ENCODE peak calls at places on chromosomes 5 and 9, in five cellular contexts. E is H9, Z is astrocyte, C is OCI-LY7, M is HCT116. L is an unnamed sample.

GRCh38 chr9:35203531-35203930 is 41.7 kb downstream of the UNC13B start:
- DNase-seq in E (no peak), Z (no peak), C (peak; percentile 5), M (no peak), L (no peak)

GRCh38 chr9:16639644-16640043 is 230.8 kb downstream of the BNC2 start:
- DNase-seq in E (no peak), Z (no peak), C (no peak), M (no peak), L (no peak)

GRCh38 chr5:151724360-151724759 is 34.1 kb downstream of the ATOX1 start:
- DNase-seq in E (no peak), Z (no peak), C (no peak), M (no peak), L (no peak)

GRCh38 chr9:86041331-86041741 is 58.0 kb downstream of the GOLM1 start:
- DNase-seq in E (no peak), Z (peak; percentile 63), C (no peak), M (no peak), L (no peak)

GRCh38 chr5:6291961-6292360 is 86.4 kb downstream of the MED10 start:
- DNase-seq in E (peak; percentile 41), Z (no peak), C (peak; percentile 28), M (peak; percentile 12), L (peak; percentile 64)

GRCh38 chr9:94921072-94921471 is 194.6 kb downstream of the AOPEP start:
- DNase-seq in E (no peak), Z (peak; percentile 88), C (no peak), M (no peak), L (peak; percentile 56)

GRCh38 chr5:68303754-68304420 is 88.3 kb downstream of the PIK3R1 start:
- DNase-seq in E (no peak), Z (no peak), C (no peak), M (no peak), L (no peak)

GRCh38 chr5:60487466-60487865 is 212.5 kb downstream of the DEPDC1B start:
- DNase-seq in E (no peak), Z (peak; percentile 33), C (no peak), M (no peak), L (peak; percentile 38)

GRCh38 chr5:167244583-167244982 is 1046.9 kb upstream of the WWC1 start:
- DNase-seq in E (peak; percentile 63), Z (no peak), C (no peak), M (no peak), L (no peak)

GRCh38 chr5:74116266-74116665 is 490.3 kb downstream of the ARHGEF28 start:
- DNase-seq in E (no peak), Z (peak; percentile 18), C (no peak), M (no peak), L (no peak)

GRCh38 chr5:31218978-31219377 is 25.5 kb downstream of the CDH6 start:
- DNase-seq in E (no peak), Z (no peak), C (no peak), M (no peak), L (no peak)

GRCh38 chr5:102380174-102380573 is 84.1 kb upstream of the SLCO4C1 start:
- DNase-seq in E (no peak), Z (no peak), C (no peak), M (no peak), L (no peak)

GRCh38 chr9:133976191-133976861 is 15.8 kb downstream of the VAV2 start:
- DNase-seq in E (no peak), Z (no peak), C (no peak), M (no peak), L (no peak)

DNA sequence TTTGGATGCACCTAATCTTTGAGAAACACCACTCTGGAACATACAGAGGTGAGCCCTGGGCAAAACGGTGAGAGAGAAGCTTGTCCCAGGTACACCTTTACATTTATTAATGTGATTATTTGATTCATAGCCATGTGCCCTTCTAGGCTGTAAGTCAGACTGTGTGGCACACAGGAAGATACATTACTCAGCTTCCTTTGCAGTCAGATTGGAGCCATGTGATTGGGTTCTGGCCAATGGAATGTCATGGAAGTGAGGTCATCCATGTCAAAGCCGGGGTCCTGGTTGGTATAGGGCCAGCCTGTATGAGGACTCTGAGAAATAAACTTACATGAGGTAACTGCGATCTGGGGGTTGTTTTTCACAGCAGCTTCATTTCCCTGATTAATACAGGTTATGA is 106.8 kb upstream of the CD180 start:
- DNase-seq in E (no peak), Z (no peak), C (no peak), M (no peak), L (no peak)
- H3K4me2 ChIP-seq in E (no peak overlapping the region), Z (no peak overlapping the region), C (no peak overlapping the region), M (no peak overlapping the region), L (no peak overlapping the region)

GRCh38 chr9:19199012-19199411 is 31.5 kb upstream of the DENND4C start:
- DNase-seq in E (no peak), Z (no peak), C (no peak), M (no peak), L (no peak)
- H3K4me2 ChIP-seq in E (no peak overlapping the region), Z (no peak overlapping the region), C (no peak overlapping the region), M (no peak overlapping the region), L (no peak overlapping the region)

DNA sequence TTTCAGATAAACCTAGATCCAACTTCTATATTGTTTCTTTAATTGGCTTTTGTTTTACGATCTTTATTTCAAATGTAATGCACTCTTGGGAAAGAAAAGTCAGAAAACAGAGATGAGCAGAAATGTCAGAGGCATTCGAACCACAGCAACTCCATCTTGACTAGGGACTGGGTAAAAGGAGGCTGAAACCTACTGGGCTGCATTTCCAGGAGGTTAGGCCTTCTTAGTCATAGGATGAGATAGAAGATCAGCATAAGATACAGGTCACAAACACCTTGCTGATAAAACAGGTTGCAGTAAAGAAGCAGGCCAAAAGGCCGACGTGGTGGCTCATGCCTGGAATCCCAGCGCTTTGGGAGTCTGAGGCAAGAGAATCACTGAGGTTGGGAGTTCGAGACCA is 30.5 kb upstream of the DAPK1 start:
- DNase-seq in E (no peak), Z (no peak), C (no peak), M (no peak), L (no peak)
- H3K4me2 ChIP-seq in E (no peak overlapping the region), Z (no peak overlapping the region), C (no peak overlapping the region), M (no peak overlapping the region), L (no peak overlapping the region)

GRCh38 chr5:150186796-150187356 is 3.0 kb upstream of the SLC6A7 start:
- DNase-seq in E (no peak), Z (no peak), C (no peak), M (no peak), L (no peak)
- H3K4me2 ChIP-seq in E (no peak overlapping the region), Z (no peak overlapping the region), C (no peak overlapping the region), M (no peak overlapping the region), L (no peak overlapping the region)

GRCh38 chr5:161975350-161975749 is 92.2 kb upstream of the GABRG2 start:
- DNase-seq in E (no peak), Z (no peak), C (no peak), M (no peak), L (no peak)
- H3K4me2 ChIP-seq in E (no peak overlapping the region), Z (no peak overlapping the region), C (no peak overlapping the region), M (no peak overlapping the region), L (no peak overlapping the region)

GRCh38 chr5:56359429-56359781 is 126.3 kb upstream of the ANKRD55 start:
- DNase-seq in E (no peak), Z (no peak), C (no peak), M (no peak), L (no peak)

GRCh38 chr5:56358703-56359428 is 125.7 kb upstream of the ANKRD55 start:
- DNase-seq in E (no peak), Z (peak; percentile 47), C (no peak), M (peak; percentile 31), L (peak; percentile 7)

GRCh38 chr5:56359809-56360685 is 126.9 kb upstream of the ANKRD55 start:
- DNase-seq in E (no peak), Z (peak; percentile 58), C (no peak), M (no peak), L (no peak)

GRCh38 chr5:56360816-56361215 is 127.7 kb upstream of the ANKRD55 start:
- DNase-seq in E (no peak), Z (peak; percentile 74), C (no peak), M (no peak), L (no peak)

GRCh38 chr5:56361398-56361797 is 128.3 kb upstream of the ANKRD55 start:
- DNase-seq in E (no peak), Z (no peak), C (no peak), M (no peak), L (no peak)
- H3K4me2 ChIP-seq in E (no peak overlapping the region), Z (no peak overlapping the region), C (no peak overlapping the region), M (no peak overlapping the region), L (no peak overlapping the region)

GRCh38 chr9:694499-695154 is 146.9 kb upstream of the DMRT1 start:
- DNase-seq in E (no peak), Z (peak; percentile 95), C (no peak), M (no peak), L (peak; percentile 91)

GRCh38 chr9:698276-698675 is 143.2 kb upstream of the DMRT1 start:
- DNase-seq in E (no peak), Z (peak; percentile 71), C (no peak), M (no peak), L (peak; percentile 60)

GRCh38 chr9:698937-699336 is 142.6 kb upstream of the DMRT1 start:
- DNase-seq in E (no peak), Z (no peak), C (no peak), M (no peak), L (no peak)

GRCh38 chr9:695252-695651 is 146.2 kb upstream of the DMRT1 start:
- DNase-seq in E (no peak), Z (no peak), C (no peak), M (no peak), L (no peak)

GRCh38 chr9:696332-697090 is 145.0 kb upstream of the DMRT1 start:
- DNase-seq in E (no peak), Z (peak; percentile 83), C (no peak), M (no peak), L (peak; percentile 70)
- H3K4me2 ChIP-seq in E (no peak overlapping the region), Z (peak overlapping the region; percentile 67), C (no peak overlapping the region), M (no peak overlapping the region), L (peak overlapping the region; percentile 53)

DNA sequence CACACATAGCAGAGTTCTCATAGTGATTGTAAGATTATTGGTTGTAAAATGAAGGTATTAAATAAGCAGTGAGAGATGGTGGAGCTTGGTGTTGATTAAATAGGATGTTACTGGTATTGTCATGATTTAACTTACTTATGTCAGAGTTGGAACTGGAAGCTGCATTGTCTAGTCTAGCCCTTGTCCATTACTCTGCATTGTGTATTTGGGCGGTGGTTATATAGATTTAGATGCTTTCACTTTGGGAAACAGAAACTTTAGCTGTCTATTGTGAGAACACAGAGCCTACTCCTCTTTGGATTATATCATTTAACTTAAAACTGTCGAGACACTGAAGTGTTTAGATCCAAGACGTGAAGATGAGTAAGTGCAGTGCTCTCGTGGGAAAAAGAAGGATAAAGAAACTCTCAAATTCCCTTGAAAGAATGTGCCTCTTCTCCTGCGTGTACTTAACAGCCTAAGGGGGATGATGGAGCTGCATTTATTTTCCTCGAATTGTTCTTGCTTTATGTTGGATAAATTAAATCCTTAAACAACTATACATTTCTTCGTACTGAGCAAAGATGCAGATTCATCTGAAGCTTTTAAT is 21.5 kb downstream of the FBXL7 start:
- DNase-seq in E (no peak), Z (no peak), C (no peak), M (no peak), L (no peak)
- H3K4me2 ChIP-seq in E (no peak overlapping the region), Z (peak overlapping the region; percentile 47), C (no peak overlapping the region), M (no peak overlapping the region), L (no peak overlapping the region)

L was measured in PC-3.